ENCODE peak calls at places on chromosomes 16 and 17, in ten cellular contexts. One of them, this sample, is unnamed.
A peak's percentile ranks its signal among the peaks of the same experiment; 100 is the strongest.

GRCh38 chr16:85136213-85136704 is 24.0 kb upstream of the CIBAR2 start:
- DNase-seq in WTC11: no peak
- DNase-seq in NCI-H2171 treated with DMSO at 0.1 percent for 48 hours: no peak
- DNase-seq in activated T-cell treated with anti-CD3 and anti-CD28 coated beads, Interleukin-2, amount 50 U/mL, for 4 hours: no peak
- DNase-seq in GM18507: no peak
- DNase-seq in heart left ventricle: peak; percentile 48
- DNase-seq in NCI-H1092 treated with DMSO at 0.1 percent for 48 hours: no peak
- DNase-seq in ovary: no peak
- DNase-seq in RPMI7951: peak; percentile 42
- DNase-seq in CD8-positive, alpha-beta memory T cell: no peak
- DNase-seq in this sample: no peak

GRCh38 chr16:369275-369865 is 968 bp downstream of the MRPL28 start:
- DNase-seq in RPMI7951: no peak
- DNase-seq in activated T-cell treated with anti-CD3 and anti-CD28 coated beads, Interleukin-2, amount 50 U/mL, for 4 hours: no peak
- DNase-seq in NCI-H2171 treated with DMSO at 0.1 percent for 48 hours: no peak
- DNase-seq in ovary: no peak
- DNase-seq in NCI-H1092 treated with DMSO at 0.1 percent for 48 hours: no peak
- DNase-seq in GM18507: no peak
- DNase-seq in heart left ventricle: no peak
- DNase-seq in CD8-positive, alpha-beta memory T cell: no peak
- DNase-seq in WTC11: no peak
- DNase-seq in this sample: no peak

GRCh38 chr17:27552467-27552779 is 78.6 kb upstream of the LGALS9 start:
- DNase-seq in WTC11: no peak
- DNase-seq in NCI-H1092 treated with DMSO at 0.1 percent for 48 hours: no peak
- DNase-seq in heart left ventricle: no peak
- DNase-seq in CD8-positive, alpha-beta memory T cell: no peak
- DNase-seq in NCI-H2171 treated with DMSO at 0.1 percent for 48 hours: no peak
- DNase-seq in GM18507: no peak
- DNase-seq in RPMI7951: peak; percentile 86
- DNase-seq in activated T-cell treated with anti-CD3 and anti-CD28 coated beads, Interleukin-2, amount 50 U/mL, for 4 hours: no peak
- DNase-seq in ovary: no peak
- DNase-seq in this sample: no peak

GRCh38 chr17:538096-538973 is 176.3 kb downstream of the VPS53 start:
- DNase-seq in GM18507: no peak
- DNase-seq in NCI-H2171 treated with DMSO at 0.1 percent for 48 hours: peak; percentile 37
- DNase-seq in CD8-positive, alpha-beta memory T cell: no peak
- DNase-seq in activated T-cell treated with anti-CD3 and anti-CD28 coated beads, Interleukin-2, amount 50 U/mL, for 4 hours: no peak
- DNase-seq in RPMI7951: no peak
- DNase-seq in heart left ventricle: no peak
- DNase-seq in WTC11: no peak
- DNase-seq in ovary: no peak
- DNase-seq in NCI-H1092 treated with DMSO at 0.1 percent for 48 hours: no peak
- DNase-seq in this sample: no peak

GRCh38 chr16:12344577-12345343 is 368.2 kb downstream of the SNX29 start:
- DNase-seq in heart left ventricle: no peak
- DNase-seq in ovary: no peak
- DNase-seq in NCI-H1092 treated with DMSO at 0.1 percent for 48 hours: no peak
- DNase-seq in WTC11: no peak
- DNase-seq in GM18507: no peak
- DNase-seq in RPMI7951: no peak
- DNase-seq in NCI-H2171 treated with DMSO at 0.1 percent for 48 hours: no peak
- DNase-seq in CD8-positive, alpha-beta memory T cell: no peak
- DNase-seq in activated T-cell treated with anti-CD3 and anti-CD28 coated beads, Interleukin-2, amount 50 U/mL, for 4 hours: no peak
- DNase-seq in this sample: no peak

GRCh38 chr17:10071141-10071540 is 127.3 kb downstream of the GAS7 start:
- DNase-seq in NCI-H2171 treated with DMSO at 0.1 percent for 48 hours: no peak
- DNase-seq in WTC11: no peak
- DNase-seq in GM18507: no peak
- DNase-seq in activated T-cell treated with anti-CD3 and anti-CD28 coated beads, Interleukin-2, amount 50 U/mL, for 4 hours: no peak
- DNase-seq in RPMI7951: no peak
- DNase-seq in CD8-positive, alpha-beta memory T cell: no peak
- DNase-seq in ovary: peak; percentile 5
- DNase-seq in NCI-H1092 treated with DMSO at 0.1 percent for 48 hours: no peak
- DNase-seq in heart left ventricle: no peak
- DNase-seq in this sample: no peak

GRCh38 chr16:67296422-67296821 is 17.1 kb downstream of the PLEKHG4 start:
- DNase-seq in activated T-cell treated with anti-CD3 and anti-CD28 coated beads, Interleukin-2, amount 50 U/mL, for 4 hours: no peak
- DNase-seq in heart left ventricle: no peak
- DNase-seq in WTC11: no peak
- DNase-seq in ovary: no peak
- DNase-seq in GM18507: no peak
- DNase-seq in NCI-H1092 treated with DMSO at 0.1 percent for 48 hours: no peak
- DNase-seq in RPMI7951: peak; percentile 78
- DNase-seq in CD8-positive, alpha-beta memory T cell: no peak
- DNase-seq in NCI-H2171 treated with DMSO at 0.1 percent for 48 hours: no peak
- DNase-seq in this sample: no peak

GRCh38 chr16:64417711-64418227 is 704.1 kb downstream of the CDH11 start:
- DNase-seq in CD8-positive, alpha-beta memory T cell: no peak
- DNase-seq in activated T-cell treated with anti-CD3 and anti-CD28 coated beads, Interleukin-2, amount 50 U/mL, for 4 hours: no peak
- DNase-seq in WTC11: no peak
- DNase-seq in RPMI7951: peak; percentile 43
- DNase-seq in ovary: no peak
- DNase-seq in NCI-H2171 treated with DMSO at 0.1 percent for 48 hours: no peak
- DNase-seq in GM18507: no peak
- DNase-seq in NCI-H1092 treated with DMSO at 0.1 percent for 48 hours: no peak
- DNase-seq in heart left ventricle: no peak
- DNase-seq in this sample: no peak

GRCh38 chr17:79830763-79831366 is 8.4 kb downstream of the CBX4 start:
- DNase-seq in ovary: no peak
- DNase-seq in CD8-positive, alpha-beta memory T cell: no peak
- DNase-seq in NCI-H2171 treated with DMSO at 0.1 percent for 48 hours: no peak
- DNase-seq in heart left ventricle: no peak
- DNase-seq in WTC11: no peak
- DNase-seq in GM18507: no peak
- DNase-seq in RPMI7951: no peak
- DNase-seq in activated T-cell treated with anti-CD3 and anti-CD28 coated beads, Interleukin-2, amount 50 U/mL, for 4 hours: no peak
- DNase-seq in NCI-H1092 treated with DMSO at 0.1 percent for 48 hours: no peak
- DNase-seq in this sample: no peak

GRCh38 chr17:68861602-68862001 is 93.6 kb downstream of the ABCA8 start:
- DNase-seq in NCI-H2171 treated with DMSO at 0.1 percent for 48 hours: peak; percentile 52
- DNase-seq in CD8-positive, alpha-beta memory T cell: no peak
- DNase-seq in NCI-H1092 treated with DMSO at 0.1 percent for 48 hours: peak; percentile 20
- DNase-seq in GM18507: no peak
- DNase-seq in RPMI7951: no peak
- DNase-seq in activated T-cell treated with anti-CD3 and anti-CD28 coated beads, Interleukin-2, amount 50 U/mL, for 4 hours: no peak
- DNase-seq in ovary: no peak
- DNase-seq in WTC11: no peak
- DNase-seq in heart left ventricle: no peak
- DNase-seq in this sample: no peak

GRCh38 chr16:85819245-85819644 is 19.8 kb downstream of the COX4I1 start:
- DNase-seq in CD8-positive, alpha-beta memory T cell: peak; percentile 68
- DNase-seq in RPMI7951: peak; percentile 72
- DNase-seq in NCI-H1092 treated with DMSO at 0.1 percent for 48 hours: peak; percentile 65
- DNase-seq in GM18507: peak; percentile 43
- DNase-seq in NCI-H2171 treated with DMSO at 0.1 percent for 48 hours: peak; percentile 48
- DNase-seq in WTC11: peak; percentile 96
- DNase-seq in activated T-cell treated with anti-CD3 and anti-CD28 coated beads, Interleukin-2, amount 50 U/mL, for 4 hours: peak; percentile 84
- DNase-seq in heart left ventricle: peak; percentile 79
- DNase-seq in ovary: peak; percentile 48
- DNase-seq in this sample: peak; percentile 72

GRCh38 chr17:47257651-47258339 is 4.2 kb downstream of the ITGB3 start:
- DNase-seq in heart left ventricle: no peak
- DNase-seq in NCI-H2171 treated with DMSO at 0.1 percent for 48 hours: no peak
- DNase-seq in CD8-positive, alpha-beta memory T cell: no peak
- DNase-seq in WTC11: no peak
- DNase-seq in GM18507: no peak
- DNase-seq in RPMI7951: peak; percentile 94
- DNase-seq in ovary: no peak
- DNase-seq in NCI-H1092 treated with DMSO at 0.1 percent for 48 hours: no peak
- DNase-seq in activated T-cell treated with anti-CD3 and anti-CD28 coated beads, Interleukin-2, amount 50 U/mL, for 4 hours: no peak
- DNase-seq in this sample: no peak

GRCh38 chr17:27553019-27553511 is 77.9 kb upstream of the LGALS9 start:
- DNase-seq in NCI-H1092 treated with DMSO at 0.1 percent for 48 hours: no peak
- DNase-seq in CD8-positive, alpha-beta memory T cell: no peak
- DNase-seq in heart left ventricle: no peak
- DNase-seq in WTC11: no peak
- DNase-seq in GM18507: no peak
- DNase-seq in ovary: peak; percentile 71
- DNase-seq in RPMI7951: no peak
- DNase-seq in NCI-H2171 treated with DMSO at 0.1 percent for 48 hours: no peak
- DNase-seq in activated T-cell treated with anti-CD3 and anti-CD28 coated beads, Interleukin-2, amount 50 U/mL, for 4 hours: no peak
- DNase-seq in this sample: no peak

GRCh38 chr16:12296991-12297390 is 320.5 kb downstream of the SNX29 start:
- DNase-seq in ovary: no peak
- DNase-seq in WTC11: no peak
- DNase-seq in NCI-H2171 treated with DMSO at 0.1 percent for 48 hours: no peak
- DNase-seq in RPMI7951: no peak
- DNase-seq in activated T-cell treated with anti-CD3 and anti-CD28 coated beads, Interleukin-2, amount 50 U/mL, for 4 hours: no peak
- DNase-seq in NCI-H1092 treated with DMSO at 0.1 percent for 48 hours: no peak
- DNase-seq in GM18507: no peak
- DNase-seq in CD8-positive, alpha-beta memory T cell: no peak
- DNase-seq in heart left ventricle: no peak
- DNase-seq in this sample: no peak

GRCh38 chr17:3659541-3660111 is 8.8 kb downstream of the TAX1BP3 start:
- DNase-seq in RPMI7951: peak; percentile 86
- DNase-seq in NCI-H2171 treated with DMSO at 0.1 percent for 48 hours: no peak
- DNase-seq in activated T-cell treated with anti-CD3 and anti-CD28 coated beads, Interleukin-2, amount 50 U/mL, for 4 hours: no peak
- DNase-seq in CD8-positive, alpha-beta memory T cell: no peak
- DNase-seq in heart left ventricle: peak; percentile 62
- DNase-seq in ovary: peak; percentile 80
- DNase-seq in GM18507: no peak
- DNase-seq in WTC11: no peak
- DNase-seq in NCI-H1092 treated with DMSO at 0.1 percent for 48 hours: no peak
- DNase-seq in this sample: no peak

GRCh38 chr17:6470751-6471521 is 26.7 kb downstream of the PIMREG start:
- DNase-seq in heart left ventricle: no peak
- DNase-seq in WTC11: no peak
- DNase-seq in RPMI7951: no peak
- DNase-seq in activated T-cell treated with anti-CD3 and anti-CD28 coated beads, Interleukin-2, amount 50 U/mL, for 4 hours: no peak
- DNase-seq in GM18507: no peak
- DNase-seq in NCI-H1092 treated with DMSO at 0.1 percent for 48 hours: no peak
- DNase-seq in NCI-H2171 treated with DMSO at 0.1 percent for 48 hours: no peak
- DNase-seq in CD8-positive, alpha-beta memory T cell: no peak
- DNase-seq in ovary: no peak
- DNase-seq in this sample: no peak

GRCh38 chr17:3683054-3683511 is 12.9 kb downstream of the P2RX5 start:
- DNase-seq in RPMI7951: no peak
- DNase-seq in NCI-H2171 treated with DMSO at 0.1 percent for 48 hours: no peak
- DNase-seq in activated T-cell treated with anti-CD3 and anti-CD28 coated beads, Interleukin-2, amount 50 U/mL, for 4 hours: peak; percentile 61
- DNase-seq in GM18507: peak; percentile 73
- DNase-seq in CD8-positive, alpha-beta memory T cell: peak; percentile 51
- DNase-seq in ovary: no peak
- DNase-seq in heart left ventricle: no peak
- DNase-seq in WTC11: peak; percentile 64
- DNase-seq in NCI-H1092 treated with DMSO at 0.1 percent for 48 hours: no peak
- DNase-seq in this sample: peak; percentile 63

GRCh38 chr16:31421587-31421986 is 6.6 kb downstream of the COX6A2 start:
- DNase-seq in heart left ventricle: no peak
- DNase-seq in RPMI7951: no peak
- DNase-seq in WTC11: no peak
- DNase-seq in activated T-cell treated with anti-CD3 and anti-CD28 coated beads, Interleukin-2, amount 50 U/mL, for 4 hours: peak; percentile 13
- DNase-seq in ovary: no peak
- DNase-seq in NCI-H1092 treated with DMSO at 0.1 percent for 48 hours: no peak
- DNase-seq in NCI-H2171 treated with DMSO at 0.1 percent for 48 hours: no peak
- DNase-seq in CD8-positive, alpha-beta memory T cell: peak; percentile 62
- DNase-seq in GM18507: peak; percentile 33
- DNase-seq in this sample: peak; percentile 77

GRCh38 chr16:51025588-51026290 is 125.3 kb downstream of the SALL1 start:
- DNase-seq in CD8-positive, alpha-beta memory T cell: no peak
- DNase-seq in heart left ventricle: no peak
- DNase-seq in ovary: no peak
- DNase-seq in NCI-H1092 treated with DMSO at 0.1 percent for 48 hours: no peak
- DNase-seq in NCI-H2171 treated with DMSO at 0.1 percent for 48 hours: no peak
- DNase-seq in activated T-cell treated with anti-CD3 and anti-CD28 coated beads, Interleukin-2, amount 50 U/mL, for 4 hours: no peak
- DNase-seq in RPMI7951: no peak
- DNase-seq in WTC11: no peak
- DNase-seq in GM18507: no peak
- DNase-seq in this sample: no peak

This sample was measured in immature natural killer cell.